ENCODE peak calls at places on chromosomes 12 and 14, in seven cellular contexts. J is SK-N-SH, F is GM23248, P is astrocyte, E is neuronal stem cell, Z is hepatocyte, M is PC-3. D is an unnamed sample.

GRCh38 chr14:52695481-52696091 is at the start of gene ERO1A:
- DNase-seq in F (peak; percentile 94), P (peak; percentile 73), Z (peak; percentile 93), J (peak; percentile 90), E (peak; percentile 69), M (peak; percentile 88), D (peak; percentile 96)

GRCh38 chr14:77181603-77182437 is at the start of gene TMEM63C:
- DNase-seq in J (peak; percentile 94), E (peak; percentile 85), P (peak; percentile 10), Z (peak; percentile 92), M (peak; percentile 98), F (peak; percentile 6), D (no peak)

GRCh38 chr12:28966049-28966778 is 182.9 kb upstream of the FAR2 start:
- DNase-seq in F (no peak), P (peak; percentile 77), J (no peak), Z (no peak), E (no peak), M (no peak), D (peak; percentile 29)

GRCh38 chr12:76374395-76375020 is 26.3 kb upstream of the BBS10 start:
- DNase-seq in J (no peak), E (no peak), P (peak; percentile 39), Z (no peak), F (peak; percentile 39), M (peak; percentile 57), D (no peak)

GRCh38 chr12:121301876-121302275 is 5.4 kb upstream of the CAMKK2 start:
- DNase-seq in J (no peak), E (no peak), Z (no peak), F (peak; percentile 67), M (peak; percentile 24), P (no peak), D (peak; percentile 67)

GRCh38 chr12:64181504-64182291 is 40.4 kb downstream of the KICS2 start:
- DNase-seq in F (peak; percentile 98), M (peak; percentile 99), Z (peak; percentile 64), P (peak; percentile 99), J (peak; percentile 50), E (peak; percentile 23), D (peak; percentile 77)

GRCh38 chr12:3897400-3897910 is 24.3 kb upstream of the PARP11 start:
- DNase-seq in Z (no peak), P (no peak), E (no peak), F (no peak), J (no peak), M (no peak), D (no peak)

GRCh38 chr14:54105898-54106297 is 149.3 kb upstream of the BMP4 start:
- DNase-seq in J (no peak), E (no peak), P (no peak), F (no peak), Z (peak; percentile 28), M (peak; percentile 100), D (no peak)

GRCh38 chr14:65230287-65230728 is 128.0 kb upstream of the MAX start:
- DNase-seq in F (peak; percentile 53), E (no peak), Z (peak; percentile 33), M (no peak), P (no peak), J (peak; percentile 68), D (no peak)

GRCh38 chr14:55733609-55734008 is 153.6 kb downstream of the KTN1 start:
- DNase-seq in M (no peak), F (no peak), E (no peak), Z (no peak), J (no peak), P (no peak), D (no peak)

GRCh38 chr12:81105687-81106086 is 27.8 kb downstream of the ACSS3 start:
- DNase-seq in M (no peak), Z (no peak), J (no peak), P (no peak), E (no peak), F (no peak), D (no peak)

GRCh38 chr14:102539544-102540309 is 30.2 kb upstream of the ANKRD9 start:
- DNase-seq in E (no peak), Z (peak; percentile 79), P (peak; percentile 49), J (peak; percentile 64), M (no peak), F (no peak), D (peak; percentile 88)

GRCh38 chr14:57632649-57633048 is 139.0 kb upstream of the CCDC198 start:
- DNase-seq in M (no peak), F (no peak), E (no peak), Z (no peak), J (no peak), P (no peak), D (no peak)

GRCh38 chr14:87567926-87568325 is 425.1 kb downstream of the GALC start:
- DNase-seq in J (no peak), Z (no peak), E (no peak), M (no peak), P (no peak), F (no peak), D (no peak)

GRCh38 chr14:68789798-68790655 is 2.8 kb downstream of the ZFP36L1 start:
- DNase-seq in F (peak; percentile 66), M (no peak), Z (peak; percentile 48), E (no peak), P (no peak), J (no peak), D (peak; percentile 72)

GRCh38 chr12:9872116-9872515 is 3.0 kb upstream of the CLEC2B start:
- DNase-seq in J (no peak), Z (no peak), F (no peak), M (no peak), P (no peak), E (no peak), D (no peak)

GRCh38 chr14:93084402-93084801 is 31.3 kb downstream of the ITPK1 start:
- DNase-seq in M (no peak), Z (no peak), P (no peak), J (no peak), F (no peak), E (no peak), D (no peak)

GRCh38 chr14:52069617-52070431 is 965 bp upstream of the NID2 start:
- DNase-seq in M (no peak), Z (peak; percentile 31), F (no peak), E (peak; percentile 56), J (no peak), P (peak; percentile 67), D (peak; percentile 35)

GRCh38 chr14:64215978-64216377 is 78.2 kb downstream of the ESR2 start:
- DNase-seq in F (no peak), P (no peak), E (no peak), M (no peak), Z (no peak), J (no peak), D (no peak)

GRCh38 chr14:74634964-74635363 is 22.9 kb upstream of the LTBP2 start:
- DNase-seq in M (no peak), P (no peak), F (no peak), E (no peak), Z (no peak), J (no peak), D (no peak)

GRCh38 chr14:23364164-23364571 is 804 bp downstream of the EFS start:
- DNase-seq in Z (peak; percentile 42), J (peak; percentile 81), P (peak; percentile 4), E (peak; percentile 21), M (no peak), F (peak; percentile 71), D (peak; percentile 91)

GRCh38 chr12:2615665-2616387 is 178.9 kb upstream of the FKBP4 start:
- DNase-seq in P (peak; percentile 85), F (no peak), Z (peak; percentile 22), J (no peak), M (no peak), E (no peak), D (peak; percentile 86)

GRCh38 chr14:98580131-98580678 is 691.8 kb downstream of the BCL11B start:
- DNase-seq in E (no peak), F (peak; percentile 1), M (peak; percentile 16), J (no peak), P (peak; percentile 1), Z (peak; percentile 38), D (no peak)

GRCh38 chr12:104546575-104546974 is 89.8 kb downstream of the CHST11 start:
- DNase-seq in Z (no peak), P (no peak), J (no peak), F (no peak), E (no peak), M (no peak), D (peak; percentile 41)

GRCh38 chr14:101501341-101501740 is 60.0 kb upstream of the DIO3 start:
- DNase-seq in Z (no peak), J (no peak), F (no peak), E (no peak), M (no peak), P (no peak), D (no peak)

GRCh38 chr12:30725739-30726138 is 29.0 kb downstream of the CAPRIN2 start:
- DNase-seq in F (peak; percentile 86), E (no peak), P (peak; percentile 86), J (no peak), Z (peak; percentile 7), M (peak; percentile 67), D (peak; percentile 72)

GRCh38 chr14:75392686-75393641 is 34.9 kb upstream of the JDP2 start:
- DNase-seq in P (no peak), E (no peak), J (no peak), F (no peak), M (no peak), Z (no peak), D (no peak)

GRCh38 chr12:98373019-98373554 is 142.3 kb upstream of the TMPO start:
- DNase-seq in E (peak; percentile 62), F (peak; percentile 66), P (peak; percentile 25), Z (peak; percentile 65), J (peak; percentile 43), M (peak; percentile 68), D (no peak)

GRCh38 chr12:27965966-27966365 is 6.6 kb downstream of the PTHLH start:
- DNase-seq in M (peak; percentile 98), J (no peak), P (peak; percentile 45), F (peak; percentile 83), E (no peak), Z (no peak), D (peak; percentile 84)

GRCh38 chr12:93813972-93814821 is 137.0 kb downstream of the CRADD start:
- DNase-seq in J (no peak), F (peak; percentile 91), Z (peak; percentile 74), E (no peak), M (no peak), P (peak; percentile 46), D (peak; percentile 88)
- H3K4me2 ChIP-seq in J (no peak overlapping the region), F (peak overlapping the region; percentile 41), Z (peak overlapping the region; percentile 23), E (no peak overlapping the region), M (no peak overlapping the region), P (peak overlapping the region; percentile 16), D (peak overlapping the region; percentile 67)

GRCh38 chr12:53496752-53497032 is 2.6 kb downstream of the MAP3K12 start:
- DNase-seq in M (no peak), J (no peak), F (no peak), P (no peak), Z (no peak), E (no peak), D (no peak)
- H3K4me2 ChIP-seq in M (no peak overlapping the region), J (peak overlapping the region; percentile 15), F (peak overlapping the region; percentile 39), P (no peak overlapping the region), Z (peak overlapping the region; percentile 59), E (no peak overlapping the region), D (peak overlapping the region; percentile 6)

DNA sequence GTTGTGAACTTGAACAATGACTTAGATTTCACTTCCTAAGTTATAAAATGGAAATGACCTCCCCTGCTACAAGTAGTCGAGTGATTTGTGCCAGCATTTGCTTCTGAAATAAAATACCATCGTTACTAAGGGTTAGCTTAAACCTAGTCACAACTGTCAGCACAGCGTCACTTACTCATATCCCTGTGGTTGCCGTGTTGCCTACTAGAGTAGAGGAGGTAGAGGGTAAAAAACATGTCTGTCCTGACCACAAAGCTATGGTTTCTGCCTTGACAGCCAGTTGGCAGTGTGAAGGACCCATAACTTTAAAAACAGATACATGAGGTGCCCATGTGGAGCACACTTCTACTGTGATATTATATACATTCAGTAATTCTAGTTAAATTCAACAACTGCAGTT is 234.2 kb upstream of the RGS6 start:
- DNase-seq in M (no peak), F (no peak), Z (no peak), J (no peak), P (peak; percentile 26), E (no peak), D (no peak)
- H3K4me2 ChIP-seq in M (no peak overlapping the region), F (no peak overlapping the region), Z (no peak overlapping the region), J (no peak overlapping the region), P (no peak overlapping the region), E (no peak overlapping the region), D (peak overlapping the region; percentile 4)

GRCh38 chr12:113923251-113923650 is 42.9 kb downstream of the RBM19 start:
- DNase-seq in M (no peak), P (no peak), Z (no peak), J (no peak), F (no peak), E (no peak), D (no peak)
- H3K4me2 ChIP-seq in M (no peak overlapping the region), P (no peak overlapping the region), Z (no peak overlapping the region), J (no peak overlapping the region), F (no peak overlapping the region), E (no peak overlapping the region), D (no peak overlapping the region)